ENCODE peak calls at places on chromosome 4, in ten cellular contexts. One of them, this sample, is unnamed. For H3K4me1, the result is how much of the 10 kb centered on the place peaks cover.

GRCh38 chr4:187127456-187127855 is 403.8 kb upstream of the FAT1 start:
- DNase-seq in vagina: no peak
- DNase-seq in A549: no peak
- DNase-seq in breast epithelium: no peak
- DNase-seq in IMR-90: no peak
- DNase-seq in sigmoid colon: no peak
- DNase-seq in body of pancreas: no peak
- DNase-seq in HCT116: no peak
- DNase-seq in tibial nerve: no peak
- DNase-seq in right lobe of liver: no peak
- DNase-seq in this sample: no peak

GRCh38 chr4:165207016-165207430 is 338 bp upstream of the KLHL2 start:
- DNase-seq in vagina: no peak
- DNase-seq in A549: peak
- DNase-seq in breast epithelium: no peak
- DNase-seq in IMR-90: peak
- DNase-seq in sigmoid colon: peak
- DNase-seq in body of pancreas: peak
- DNase-seq in HCT116: no peak
- DNase-seq in tibial nerve: no peak
- DNase-seq in right lobe of liver: no peak
- DNase-seq in this sample: peak

GRCh38 chr4:76981649-76982048 is 32.1 kb downstream of the SEPTIN11 start:
- DNase-seq in vagina: no peak
- DNase-seq in A549: no peak
- DNase-seq in breast epithelium: no peak
- DNase-seq in IMR-90: peak
- DNase-seq in sigmoid colon: no peak
- DNase-seq in body of pancreas: no peak
- DNase-seq in HCT116: no peak
- DNase-seq in tibial nerve: no peak
- DNase-seq in right lobe of liver: no peak
- DNase-seq in this sample: no peak

GRCh38 chr4:51858605-51859211 is 15.8 kb downstream of the DCUN1D4 start:
- DNase-seq in vagina: no peak
- DNase-seq in A549: no peak
- DNase-seq in breast epithelium: no peak
- DNase-seq in IMR-90: peak
- DNase-seq in sigmoid colon: no peak
- DNase-seq in body of pancreas: no peak
- DNase-seq in HCT116: no peak
- DNase-seq in tibial nerve: no peak
- DNase-seq in right lobe of liver: no peak
- DNase-seq in this sample: no peak

GRCh38 chr4:87011340-87012034 is 76.7 kb downstream of the AFF1 start:
- DNase-seq in vagina: no peak
- DNase-seq in A549: peak
- DNase-seq in breast epithelium: no peak
- DNase-seq in IMR-90: peak
- DNase-seq in sigmoid colon: no peak
- DNase-seq in body of pancreas: peak
- DNase-seq in HCT116: peak
- DNase-seq in tibial nerve: no peak
- DNase-seq in right lobe of liver: no peak
- DNase-seq in this sample: no peak

GRCh38 chr4:79408063-79408462 is at the start of gene GK2:
- DNase-seq in vagina: no peak
- DNase-seq in A549: no peak
- DNase-seq in breast epithelium: no peak
- DNase-seq in IMR-90: no peak
- DNase-seq in sigmoid colon: no peak
- DNase-seq in body of pancreas: no peak
- DNase-seq in HCT116: no peak
- DNase-seq in tibial nerve: no peak
- DNase-seq in right lobe of liver: peak
- DNase-seq in this sample: no peak

GRCh38 chr4:175703956-175704600 is 108.0 kb downstream of the GPM6A start:
- DNase-seq in vagina: no peak
- DNase-seq in A549: no peak
- DNase-seq in breast epithelium: no peak
- DNase-seq in IMR-90: no peak
- DNase-seq in sigmoid colon: no peak
- DNase-seq in body of pancreas: no peak
- DNase-seq in HCT116: no peak
- DNase-seq in tibial nerve: no peak
- DNase-seq in right lobe of liver: no peak
- DNase-seq in this sample: no peak

GRCh38 chr4:76811604-76812412 is 86.1 kb downstream of the SOWAHB start:
- DNase-seq in vagina: no peak
- DNase-seq in A549: no peak
- DNase-seq in breast epithelium: no peak
- DNase-seq in IMR-90: peak
- DNase-seq in sigmoid colon: peak
- DNase-seq in body of pancreas: no peak
- DNase-seq in HCT116: no peak
- DNase-seq in tibial nerve: no peak
- DNase-seq in right lobe of liver: no peak
- DNase-seq in this sample: no peak

GRCh38 chr4:36278789-36279188 is 2.6 kb upstream of the DTHD1 start:
- DNase-seq in vagina: no peak
- DNase-seq in A549: no peak
- DNase-seq in breast epithelium: no peak
- DNase-seq in IMR-90: no peak
- DNase-seq in sigmoid colon: no peak
- DNase-seq in body of pancreas: no peak
- DNase-seq in HCT116: no peak
- DNase-seq in tibial nerve: no peak
- DNase-seq in right lobe of liver: no peak
- DNase-seq in this sample: no peak

GRCh38 chr4:46886711-46887110 is 22.3 kb downstream of the COX7B2 start:
- DNase-seq in vagina: no peak
- DNase-seq in A549: no peak
- DNase-seq in breast epithelium: no peak
- DNase-seq in IMR-90: peak
- DNase-seq in sigmoid colon: no peak
- DNase-seq in body of pancreas: no peak
- DNase-seq in HCT116: no peak
- DNase-seq in tibial nerve: no peak
- DNase-seq in right lobe of liver: no peak
- DNase-seq in this sample: no peak

GRCh38 chr4:56187601-56188177 is 199.6 kb downstream of the AASDH start:
- DNase-seq in vagina: no peak
- DNase-seq in A549: no peak
- DNase-seq in breast epithelium: no peak
- DNase-seq in IMR-90: no peak
- DNase-seq in sigmoid colon: no peak
- DNase-seq in body of pancreas: no peak
- DNase-seq in HCT116: no peak
- DNase-seq in tibial nerve: no peak
- DNase-seq in right lobe of liver: no peak
- DNase-seq in this sample: no peak

GRCh38 chr4:94934201-94934600 is 176.4 kb downstream of the BMPR1B start:
- DNase-seq in vagina: no peak
- DNase-seq in A549: no peak
- DNase-seq in breast epithelium: no peak
- DNase-seq in IMR-90: peak
- DNase-seq in sigmoid colon: no peak
- DNase-seq in body of pancreas: no peak
- DNase-seq in HCT116: no peak
- DNase-seq in tibial nerve: no peak
- DNase-seq in right lobe of liver: no peak
- DNase-seq in this sample: no peak

GRCh38 chr4:63580796-63581475 is 828.3 kb downstream of the TECRL start:
- DNase-seq in vagina: no peak
- DNase-seq in A549: no peak
- DNase-seq in breast epithelium: no peak
- DNase-seq in IMR-90: no peak
- DNase-seq in sigmoid colon: no peak
- DNase-seq in body of pancreas: no peak
- DNase-seq in HCT116: no peak
- DNase-seq in tibial nerve: no peak
- DNase-seq in right lobe of liver: no peak
- DNase-seq in this sample: no peak

GRCh38 chr4:70833701-70834100 is 6.0 kb downstream of the GRSF1 start:
- DNase-seq in vagina: no peak
- DNase-seq in A549: no peak
- DNase-seq in breast epithelium: no peak
- DNase-seq in IMR-90: peak
- DNase-seq in sigmoid colon: no peak
- DNase-seq in body of pancreas: no peak
- DNase-seq in HCT116: no peak
- DNase-seq in tibial nerve: no peak
- DNase-seq in right lobe of liver: no peak
- DNase-seq in this sample: no peak

GRCh38 chr4:89290727-89291126 is 16.9 kb downstream of the GPRIN3 start:
- DNase-seq in vagina: no peak
- DNase-seq in A549: no peak
- DNase-seq in breast epithelium: no peak
- DNase-seq in IMR-90: no peak
- DNase-seq in sigmoid colon: no peak
- DNase-seq in body of pancreas: peak
- DNase-seq in HCT116: no peak
- DNase-seq in tibial nerve: no peak
- DNase-seq in right lobe of liver: no peak
- DNase-seq in this sample: no peak

GRCh38 chr4:1177274-1178141 is 5.1 kb upstream of the SPON2 start:
- DNase-seq in vagina: peak
- DNase-seq in A549: no peak
- DNase-seq in breast epithelium: no peak
- DNase-seq in IMR-90: no peak
- DNase-seq in sigmoid colon: peak
- DNase-seq in body of pancreas: no peak
- DNase-seq in HCT116: no peak
- DNase-seq in tibial nerve: no peak
- DNase-seq in right lobe of liver: peak
- DNase-seq in this sample: peak
- TF ChIP-seq POLR2A in vagina: no peak
- TF ChIP-seq POLR2A in A549: no peak
- TF ChIP-seq POLR2A in breast epithelium: no peak
- TF ChIP-seq POLR2A in IMR-90: no peak
- TF ChIP-seq POLR2A in sigmoid colon: no peak
- TF ChIP-seq POLR2A in body of pancreas: no peak
- TF ChIP-seq POLR2A in HCT116: no peak
- TF ChIP-seq POLR2A in tibial nerve: no peak
- TF ChIP-seq POLR2A in right lobe of liver: no peak
- TF ChIP-seq POLR2A in this sample: no peak

DNA sequence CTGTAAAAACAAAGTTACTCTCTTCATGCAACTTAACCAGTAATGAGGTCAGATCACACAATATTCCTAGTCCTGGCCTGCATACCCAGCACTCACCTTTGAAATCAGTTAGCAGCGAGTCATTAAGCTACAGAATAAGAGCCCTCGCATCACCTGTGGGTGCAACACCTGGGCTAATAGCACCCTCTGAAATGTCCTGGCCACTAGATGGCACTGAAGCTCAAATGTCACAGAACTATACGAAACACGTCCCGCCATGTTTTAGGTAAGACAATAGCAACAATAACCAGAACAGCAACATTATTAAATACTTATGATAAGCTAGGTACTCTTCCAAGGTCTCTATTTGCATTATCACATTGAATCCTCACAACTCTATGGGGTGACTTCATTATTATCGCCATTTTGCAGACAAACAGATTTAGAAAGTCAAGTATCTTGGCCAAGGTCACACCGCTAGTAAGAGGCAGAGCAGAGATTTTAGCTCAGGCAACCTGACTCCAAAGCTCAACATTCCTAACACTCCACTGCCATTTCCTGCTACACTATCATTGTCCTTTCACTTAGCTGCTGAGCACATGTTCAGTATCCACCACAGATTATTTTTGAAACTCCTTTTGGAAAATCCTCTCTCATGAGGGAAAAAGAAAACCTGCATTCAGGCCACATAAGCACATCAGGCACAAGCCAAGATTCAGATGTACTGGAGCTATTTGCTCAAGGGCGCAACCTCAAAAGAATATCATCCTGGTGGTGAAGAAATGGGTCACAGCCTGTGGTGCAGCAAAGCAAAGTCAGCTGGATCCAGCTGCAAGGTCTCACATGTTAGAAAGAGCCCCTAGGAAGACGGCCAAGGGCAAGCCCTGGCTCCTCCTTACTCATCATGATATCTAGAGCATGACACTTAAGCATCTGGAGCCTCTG is 59.5 kb upstream of the KDR start:
- DNase-seq in vagina: no peak
- DNase-seq in A549: no peak
- DNase-seq in breast epithelium: no peak
- DNase-seq in IMR-90: peak
- DNase-seq in sigmoid colon: no peak
- DNase-seq in body of pancreas: peak
- DNase-seq in HCT116: peak
- DNase-seq in tibial nerve: no peak
- DNase-seq in right lobe of liver: no peak
- DNase-seq in this sample: no peak
- H3K27ac ChIP-seq in vagina: no peak
- H3K27ac ChIP-seq in A549: peak
- H3K27ac ChIP-seq in breast epithelium: peak
- H3K27ac ChIP-seq in IMR-90: peak
- H3K27ac ChIP-seq in sigmoid colon: no peak
- H3K27ac ChIP-seq in body of pancreas: no peak
- H3K27ac ChIP-seq in HCT116: peak
- H3K27ac ChIP-seq in tibial nerve: peak
- H3K27ac ChIP-seq in right lobe of liver: no peak
- H3K27ac ChIP-seq in this sample: peak

GRCh38 chr4:827209-828081 is 1.5 kb upstream of the CPLX1 start:
- DNase-seq in vagina: no peak
- DNase-seq in A549: no peak
- DNase-seq in breast epithelium: no peak
- DNase-seq in IMR-90: no peak
- DNase-seq in sigmoid colon: peak
- DNase-seq in body of pancreas: no peak
- DNase-seq in HCT116: no peak
- DNase-seq in tibial nerve: no peak
- DNase-seq in right lobe of liver: peak
- DNase-seq in this sample: peak
- H3K4me1 ChIP-seq in vagina: under half
- H3K4me1 ChIP-seq in A549: under half
- H3K4me1 ChIP-seq in breast epithelium: under half
- H3K4me1 ChIP-seq in IMR-90: under half
- H3K4me1 ChIP-seq in sigmoid colon: under half
- H3K4me1 ChIP-seq in body of pancreas: under half
- H3K4me1 ChIP-seq in HCT116: under half
- H3K4me1 ChIP-seq in tibial nerve: under half
- H3K4me1 ChIP-seq in right lobe of liver: under half
- H3K4me1 ChIP-seq in this sample: under half

GRCh38 chr4:8200302-8200975 is 1.3 kb downstream of the SH3TC1 start:
- DNase-seq in vagina: no peak
- DNase-seq in A549: no peak
- DNase-seq in breast epithelium: peak
- DNase-seq in IMR-90: peak
- DNase-seq in sigmoid colon: peak
- DNase-seq in body of pancreas: peak
- DNase-seq in HCT116: no peak
- DNase-seq in tibial nerve: no peak
- DNase-seq in right lobe of liver: no peak
- DNase-seq in this sample: no peak
- TF ChIP-seq POLR2A in vagina: no peak
- TF ChIP-seq POLR2A in A549: no peak
- TF ChIP-seq POLR2A in breast epithelium: no peak
- TF ChIP-seq POLR2A in IMR-90: no peak
- TF ChIP-seq POLR2A in sigmoid colon: no peak
- TF ChIP-seq POLR2A in body of pancreas: peak
- TF ChIP-seq POLR2A in HCT116: no peak
- TF ChIP-seq POLR2A in tibial nerve: no peak
- TF ChIP-seq POLR2A in right lobe of liver: peak
- TF ChIP-seq POLR2A in this sample: no peak

This sample was measured in suprapubic skin.